ENCODE peak calls at places on chromosomes 16 and 17, in seven cellular contexts. One of them, this sample, is unnamed.

GRCh38 chr17:78263063-78263735 is 31.8 kb downstream of the TMEM235 start:
- DNase-seq in NCI-H345: no peak
- DNase-seq in hypothalamus: no peak
- DNase-seq in activated CD8-positive, alpha-beta T cell treated with anti-CD3 and anti-CD28 coated beads, Interleukin-2, amount 10 ng/mL, durations not matched to agents 7 days and 5 days: peak; percentile 37
- DNase-seq in naive thymus-derived CD4-positive, alpha-beta T cell: no peak
- DNase-seq in COR-L47: no peak
- DNase-seq in brain microvascular endothelial cell: no peak
- DNase-seq in this sample: no peak

GRCh38 chr17:76492250-76492988 is 8.8 kb downstream of the RHBDF2 start:
- DNase-seq in NCI-H345: no peak
- DNase-seq in hypothalamus: no peak
- DNase-seq in activated CD8-positive, alpha-beta T cell treated with anti-CD3 and anti-CD28 coated beads, Interleukin-2, amount 10 ng/mL, durations not matched to agents 7 days and 5 days: peak; percentile 51
- DNase-seq in naive thymus-derived CD4-positive, alpha-beta T cell: no peak
- DNase-seq in COR-L47: no peak
- DNase-seq in brain microvascular endothelial cell: no peak
- DNase-seq in this sample: no peak

GRCh38 chr16:56019274-56019673 is 144.1 kb upstream of the CES5A start:
- DNase-seq in NCI-H345: no peak
- DNase-seq in hypothalamus: no peak
- DNase-seq in activated CD8-positive, alpha-beta T cell treated with anti-CD3 and anti-CD28 coated beads, Interleukin-2, amount 10 ng/mL, durations not matched to agents 7 days and 5 days: no peak
- DNase-seq in naive thymus-derived CD4-positive, alpha-beta T cell: no peak
- DNase-seq in COR-L47: no peak
- DNase-seq in brain microvascular endothelial cell: no peak
- DNase-seq in this sample: no peak

GRCh38 chr17:52147872-52148271 is 10.6 kb downstream of the CA10 start:
- DNase-seq in NCI-H345: peak; percentile 14
- DNase-seq in hypothalamus: no peak
- DNase-seq in activated CD8-positive, alpha-beta T cell treated with anti-CD3 and anti-CD28 coated beads, Interleukin-2, amount 10 ng/mL, durations not matched to agents 7 days and 5 days: no peak
- DNase-seq in naive thymus-derived CD4-positive, alpha-beta T cell: no peak
- DNase-seq in COR-L47: no peak
- DNase-seq in brain microvascular endothelial cell: no peak
- DNase-seq in this sample: peak; percentile 38

GRCh38 chr17:28763804-28764266 is 20.0 kb downstream of the TRAF4 start:
- DNase-seq in NCI-H345: peak; percentile 66
- DNase-seq in hypothalamus: peak; percentile 74
- DNase-seq in activated CD8-positive, alpha-beta T cell treated with anti-CD3 and anti-CD28 coated beads, Interleukin-2, amount 10 ng/mL, durations not matched to agents 7 days and 5 days: peak; percentile 87
- DNase-seq in naive thymus-derived CD4-positive, alpha-beta T cell: no peak
- DNase-seq in COR-L47: peak; percentile 72
- DNase-seq in brain microvascular endothelial cell: peak; percentile 81
- DNase-seq in this sample: peak; percentile 68

GRCh38 chr17:39208893-39209292 is 8.8 kb downstream of the RPL19 start:
- DNase-seq in NCI-H345: peak; percentile 41
- DNase-seq in hypothalamus: no peak
- DNase-seq in activated CD8-positive, alpha-beta T cell treated with anti-CD3 and anti-CD28 coated beads, Interleukin-2, amount 10 ng/mL, durations not matched to agents 7 days and 5 days: no peak
- DNase-seq in naive thymus-derived CD4-positive, alpha-beta T cell: no peak
- DNase-seq in COR-L47: peak; percentile 77
- DNase-seq in brain microvascular endothelial cell: no peak
- DNase-seq in this sample: no peak

GRCh38 chr16:86575754-86576557 is 2.4 kb upstream of the FOXL1 start:
- DNase-seq in NCI-H345: no peak
- DNase-seq in hypothalamus: peak; percentile 15
- DNase-seq in activated CD8-positive, alpha-beta T cell treated with anti-CD3 and anti-CD28 coated beads, Interleukin-2, amount 10 ng/mL, durations not matched to agents 7 days and 5 days: peak; percentile 60
- DNase-seq in naive thymus-derived CD4-positive, alpha-beta T cell: no peak
- DNase-seq in COR-L47: peak; percentile 3
- DNase-seq in brain microvascular endothelial cell: peak; percentile 94
- DNase-seq in this sample: no peak

GRCh38 chr17:77400445-77400870 is 259.7 kb downstream of the SEC14L1 start:
- DNase-seq in NCI-H345: no peak
- DNase-seq in hypothalamus: no peak
- DNase-seq in activated CD8-positive, alpha-beta T cell treated with anti-CD3 and anti-CD28 coated beads, Interleukin-2, amount 10 ng/mL, durations not matched to agents 7 days and 5 days: peak; percentile 82
- DNase-seq in naive thymus-derived CD4-positive, alpha-beta T cell: peak; percentile 65
- DNase-seq in COR-L47: peak; percentile 27
- DNase-seq in brain microvascular endothelial cell: peak; percentile 38
- DNase-seq in this sample: peak; percentile 70

GRCh38 chr16:87404764-87405625 is 12.9 kb downstream of the MAP1LC3B start:
- DNase-seq in NCI-H345: no peak
- DNase-seq in hypothalamus: no peak
- DNase-seq in activated CD8-positive, alpha-beta T cell treated with anti-CD3 and anti-CD28 coated beads, Interleukin-2, amount 10 ng/mL, durations not matched to agents 7 days and 5 days: no peak
- DNase-seq in naive thymus-derived CD4-positive, alpha-beta T cell: no peak
- DNase-seq in COR-L47: no peak
- DNase-seq in brain microvascular endothelial cell: no peak
- DNase-seq in this sample: no peak

GRCh38 chr16:27474041-27474440 is 72.1 kb downstream of the IL21R start:
- DNase-seq in NCI-H345: no peak
- DNase-seq in hypothalamus: no peak
- DNase-seq in activated CD8-positive, alpha-beta T cell treated with anti-CD3 and anti-CD28 coated beads, Interleukin-2, amount 10 ng/mL, durations not matched to agents 7 days and 5 days: no peak
- DNase-seq in naive thymus-derived CD4-positive, alpha-beta T cell: no peak
- DNase-seq in COR-L47: no peak
- DNase-seq in brain microvascular endothelial cell: no peak
- DNase-seq in this sample: no peak

GRCh38 chr17:28667870-28668269 is 5.9 kb downstream of the SUPT6H start:
- DNase-seq in NCI-H345: no peak
- DNase-seq in hypothalamus: no peak
- DNase-seq in activated CD8-positive, alpha-beta T cell treated with anti-CD3 and anti-CD28 coated beads, Interleukin-2, amount 10 ng/mL, durations not matched to agents 7 days and 5 days: no peak
- DNase-seq in naive thymus-derived CD4-positive, alpha-beta T cell: no peak
- DNase-seq in COR-L47: no peak
- DNase-seq in brain microvascular endothelial cell: no peak
- DNase-seq in this sample: no peak

GRCh38 chr17:55308613-55309332 is 44.0 kb downstream of the HLF start:
- DNase-seq in NCI-H345: no peak
- DNase-seq in hypothalamus: no peak
- DNase-seq in activated CD8-positive, alpha-beta T cell treated with anti-CD3 and anti-CD28 coated beads, Interleukin-2, amount 10 ng/mL, durations not matched to agents 7 days and 5 days: no peak
- DNase-seq in naive thymus-derived CD4-positive, alpha-beta T cell: no peak
- DNase-seq in COR-L47: no peak
- DNase-seq in brain microvascular endothelial cell: no peak
- DNase-seq in this sample: no peak

GRCh38 chr17:80761421-80761871 is 216.8 kb downstream of the RPTOR start:
- DNase-seq in NCI-H345: peak; percentile 77
- DNase-seq in hypothalamus: no peak
- DNase-seq in activated CD8-positive, alpha-beta T cell treated with anti-CD3 and anti-CD28 coated beads, Interleukin-2, amount 10 ng/mL, durations not matched to agents 7 days and 5 days: peak; percentile 76
- DNase-seq in naive thymus-derived CD4-positive, alpha-beta T cell: no peak
- DNase-seq in COR-L47: no peak
- DNase-seq in brain microvascular endothelial cell: peak; percentile 61
- DNase-seq in this sample: peak; percentile 92

GRCh38 chr16:57231821-57232350 is 13.2 kb upstream of the ARL2BP start:
- DNase-seq in NCI-H345: no peak
- DNase-seq in hypothalamus: no peak
- DNase-seq in activated CD8-positive, alpha-beta T cell treated with anti-CD3 and anti-CD28 coated beads, Interleukin-2, amount 10 ng/mL, durations not matched to agents 7 days and 5 days: no peak
- DNase-seq in naive thymus-derived CD4-positive, alpha-beta T cell: no peak
- DNase-seq in COR-L47: no peak
- DNase-seq in brain microvascular endothelial cell: no peak
- DNase-seq in this sample: no peak

GRCh38 chr16:27405546-27406451 is 3.8 kb downstream of the IL21R start:
- DNase-seq in NCI-H345: no peak
- DNase-seq in hypothalamus: no peak
- DNase-seq in activated CD8-positive, alpha-beta T cell treated with anti-CD3 and anti-CD28 coated beads, Interleukin-2, amount 10 ng/mL, durations not matched to agents 7 days and 5 days: peak; percentile 58
- DNase-seq in naive thymus-derived CD4-positive, alpha-beta T cell: no peak
- DNase-seq in COR-L47: no peak
- DNase-seq in brain microvascular endothelial cell: no peak
- DNase-seq in this sample: no peak

GRCh38 chr17:45332505-45332904 is 15.7 kb upstream of the MAP3K14 start:
- DNase-seq in NCI-H345: no peak
- DNase-seq in hypothalamus: no peak
- DNase-seq in activated CD8-positive, alpha-beta T cell treated with anti-CD3 and anti-CD28 coated beads, Interleukin-2, amount 10 ng/mL, durations not matched to agents 7 days and 5 days: no peak
- DNase-seq in naive thymus-derived CD4-positive, alpha-beta T cell: no peak
- DNase-seq in COR-L47: no peak
- DNase-seq in brain microvascular endothelial cell: no peak
- DNase-seq in this sample: no peak

GRCh38 chr16:49023095-49023494 is 258.5 kb downstream of the CBLN1 start:
- DNase-seq in NCI-H345: no peak
- DNase-seq in hypothalamus: no peak
- DNase-seq in activated CD8-positive, alpha-beta T cell treated with anti-CD3 and anti-CD28 coated beads, Interleukin-2, amount 10 ng/mL, durations not matched to agents 7 days and 5 days: no peak
- DNase-seq in naive thymus-derived CD4-positive, alpha-beta T cell: no peak
- DNase-seq in COR-L47: peak; percentile 54
- DNase-seq in brain microvascular endothelial cell: no peak
- DNase-seq in this sample: no peak

GRCh38 chr17:60959011-60959410 is 281.4 kb downstream of the BCAS3 start:
- DNase-seq in NCI-H345: no peak
- DNase-seq in hypothalamus: no peak
- DNase-seq in activated CD8-positive, alpha-beta T cell treated with anti-CD3 and anti-CD28 coated beads, Interleukin-2, amount 10 ng/mL, durations not matched to agents 7 days and 5 days: no peak
- DNase-seq in naive thymus-derived CD4-positive, alpha-beta T cell: no peak
- DNase-seq in COR-L47: no peak
- DNase-seq in brain microvascular endothelial cell: peak; percentile 71
- DNase-seq in this sample: peak; percentile 21

GRCh38 chr16:68079616-68080344 is 5.4 kb upstream of the NFATC3 start:
- DNase-seq in NCI-H345: no peak
- DNase-seq in hypothalamus: peak; percentile 30
- DNase-seq in activated CD8-positive, alpha-beta T cell treated with anti-CD3 and anti-CD28 coated beads, Interleukin-2, amount 10 ng/mL, durations not matched to agents 7 days and 5 days: peak; percentile 89
- DNase-seq in naive thymus-derived CD4-positive, alpha-beta T cell: no peak
- DNase-seq in COR-L47: no peak
- DNase-seq in brain microvascular endothelial cell: no peak
- DNase-seq in this sample: no peak

GRCh38 chr17:68674271-68674925 is 73.2 kb upstream of the FAM20A start:
- DNase-seq in NCI-H345: no peak
- DNase-seq in hypothalamus: no peak
- DNase-seq in activated CD8-positive, alpha-beta T cell treated with anti-CD3 and anti-CD28 coated beads, Interleukin-2, amount 10 ng/mL, durations not matched to agents 7 days and 5 days: no peak
- DNase-seq in naive thymus-derived CD4-positive, alpha-beta T cell: no peak
- DNase-seq in COR-L47: no peak
- DNase-seq in brain microvascular endothelial cell: no peak
- DNase-seq in this sample: no peak

GRCh38 chr17:32909787-32910369 is 18.1 kb upstream of the TMEM98 start:
- DNase-seq in NCI-H345: peak; percentile 68
- DNase-seq in hypothalamus: peak; percentile 66
- DNase-seq in activated CD8-positive, alpha-beta T cell treated with anti-CD3 and anti-CD28 coated beads, Interleukin-2, amount 10 ng/mL, durations not matched to agents 7 days and 5 days: peak; percentile 75
- DNase-seq in naive thymus-derived CD4-positive, alpha-beta T cell: no peak
- DNase-seq in COR-L47: peak; percentile 67
- DNase-seq in brain microvascular endothelial cell: peak; percentile 90
- DNase-seq in this sample: peak; percentile 45

GRCh38 chr16:65867276-65867990 is 499.1 kb upstream of the CDH5 start:
- DNase-seq in NCI-H345: no peak
- DNase-seq in hypothalamus: no peak
- DNase-seq in activated CD8-positive, alpha-beta T cell treated with anti-CD3 and anti-CD28 coated beads, Interleukin-2, amount 10 ng/mL, durations not matched to agents 7 days and 5 days: no peak
- DNase-seq in naive thymus-derived CD4-positive, alpha-beta T cell: no peak
- DNase-seq in COR-L47: no peak
- DNase-seq in brain microvascular endothelial cell: no peak
- DNase-seq in this sample: no peak

GRCh38 chr17:65334391-65334790 is 197.2 kb downstream of the RGS9 start:
- DNase-seq in NCI-H345: no peak
- DNase-seq in hypothalamus: no peak
- DNase-seq in activated CD8-positive, alpha-beta T cell treated with anti-CD3 and anti-CD28 coated beads, Interleukin-2, amount 10 ng/mL, durations not matched to agents 7 days and 5 days: no peak
- DNase-seq in naive thymus-derived CD4-positive, alpha-beta T cell: no peak
- DNase-seq in COR-L47: no peak
- DNase-seq in brain microvascular endothelial cell: no peak
- DNase-seq in this sample: no peak

GRCh38 chr16:53159781-53160436 is 105.1 kb downstream of the CHD9 start:
- DNase-seq in NCI-H345: peak; percentile 36
- DNase-seq in hypothalamus: no peak
- DNase-seq in activated CD8-positive, alpha-beta T cell treated with anti-CD3 and anti-CD28 coated beads, Interleukin-2, amount 10 ng/mL, durations not matched to agents 7 days and 5 days: peak; percentile 48
- DNase-seq in naive thymus-derived CD4-positive, alpha-beta T cell: no peak
- DNase-seq in COR-L47: peak; percentile 37
- DNase-seq in brain microvascular endothelial cell: peak; percentile 15
- DNase-seq in this sample: peak; percentile 32

GRCh38 chr17:81135503-81136283 is 29.6 kb upstream of the PVALEF start:
- DNase-seq in NCI-H345: peak; percentile 94
- DNase-seq in hypothalamus: peak; percentile 68
- DNase-seq in activated CD8-positive, alpha-beta T cell treated with anti-CD3 and anti-CD28 coated beads, Interleukin-2, amount 10 ng/mL, durations not matched to agents 7 days and 5 days: no peak
- DNase-seq in naive thymus-derived CD4-positive, alpha-beta T cell: no peak
- DNase-seq in COR-L47: peak; percentile 88
- DNase-seq in brain microvascular endothelial cell: no peak
- DNase-seq in this sample: no peak

GRCh38 chr16:56965149-56965938 is 3.6 kb downstream of the CETP start:
- DNase-seq in NCI-H345: no peak
- DNase-seq in hypothalamus: peak; percentile 11
- DNase-seq in activated CD8-positive, alpha-beta T cell treated with anti-CD3 and anti-CD28 coated beads, Interleukin-2, amount 10 ng/mL, durations not matched to agents 7 days and 5 days: no peak
- DNase-seq in naive thymus-derived CD4-positive, alpha-beta T cell: no peak
- DNase-seq in COR-L47: no peak
- DNase-seq in brain microvascular endothelial cell: no peak
- DNase-seq in this sample: no peak

GRCh38 chr17:80104321-80104955 is 3.1 kb downstream of the GAA start:
- DNase-seq in NCI-H345: peak; percentile 86
- DNase-seq in hypothalamus: peak; percentile 15
- DNase-seq in activated CD8-positive, alpha-beta T cell treated with anti-CD3 and anti-CD28 coated beads, Interleukin-2, amount 10 ng/mL, durations not matched to agents 7 days and 5 days: no peak
- DNase-seq in naive thymus-derived CD4-positive, alpha-beta T cell: no peak
- DNase-seq in COR-L47: peak; percentile 94
- DNase-seq in brain microvascular endothelial cell: no peak
- DNase-seq in this sample: no peak

GRCh38 chr17:38705523-38705802 is 390 bp downstream of the MLLT6 start:
- DNase-seq in NCI-H345: no peak
- DNase-seq in hypothalamus: no peak
- DNase-seq in activated CD8-positive, alpha-beta T cell treated with anti-CD3 and anti-CD28 coated beads, Interleukin-2, amount 10 ng/mL, durations not matched to agents 7 days and 5 days: no peak
- DNase-seq in naive thymus-derived CD4-positive, alpha-beta T cell: peak; percentile 23
- DNase-seq in COR-L47: no peak
- DNase-seq in brain microvascular endothelial cell: no peak
- DNase-seq in this sample: no peak